ENCODE peak calls at places on chromosome 19, in eight cellular contexts. One of them, this sample, is unnamed.

GRCh38 chr19:45913874-45914830 is at the start of gene NANOS2:
- DNase-seq in IMR-90: no peak
- DNase-seq in thyroid gland: no peak
- DNase-seq in uterus: no peak
- DNase-seq in left lung: peak; percentile 69
- DNase-seq in astrocyte of the cerebellum: no peak
- DNase-seq in WERI-Rb-1: peak; percentile 85
- DNase-seq in BE2C: peak; percentile 68
- DNase-seq in this sample: no peak

GRCh38 chr19:34128558-34129250 is 43.6 kb upstream of the LSM14A start:
- DNase-seq in IMR-90: no peak
- DNase-seq in thyroid gland: no peak
- DNase-seq in uterus: no peak
- DNase-seq in left lung: no peak
- DNase-seq in astrocyte of the cerebellum: no peak
- DNase-seq in WERI-Rb-1: no peak
- DNase-seq in BE2C: no peak
- DNase-seq in this sample: peak; percentile 44

GRCh38 chr19:11195169-11195568 is 2.2 kb downstream of the KANK2 start:
- DNase-seq in IMR-90: peak; percentile 17
- DNase-seq in thyroid gland: no peak
- DNase-seq in uterus: no peak
- DNase-seq in left lung: no peak
- DNase-seq in astrocyte of the cerebellum: no peak
- DNase-seq in WERI-Rb-1: no peak
- DNase-seq in BE2C: no peak
- DNase-seq in this sample: no peak

GRCh38 chr19:48806818-48807589 is 3.8 kb downstream of the BCAT2 start:
- DNase-seq in IMR-90: peak; percentile 39
- DNase-seq in thyroid gland: no peak
- DNase-seq in uterus: no peak
- DNase-seq in left lung: no peak
- DNase-seq in astrocyte of the cerebellum: no peak
- DNase-seq in WERI-Rb-1: peak; percentile 41
- DNase-seq in BE2C: peak; percentile 66
- DNase-seq in this sample: no peak

GRCh38 chr19:51548213-51548651 is 16.8 kb upstream of the SIGLEC6 start:
- DNase-seq in IMR-90: no peak
- DNase-seq in thyroid gland: no peak
- DNase-seq in uterus: no peak
- DNase-seq in left lung: no peak
- DNase-seq in astrocyte of the cerebellum: no peak
- DNase-seq in WERI-Rb-1: no peak
- DNase-seq in BE2C: no peak
- DNase-seq in this sample: no peak

GRCh38 chr19:18373892-18374629 is 11.9 kb upstream of the GDF15 start:
- DNase-seq in IMR-90: peak; percentile 99
- DNase-seq in thyroid gland: peak; percentile 93
- DNase-seq in uterus: peak; percentile 93
- DNase-seq in left lung: peak; percentile 97
- DNase-seq in astrocyte of the cerebellum: peak; percentile 97
- DNase-seq in WERI-Rb-1: peak; percentile 73
- DNase-seq in BE2C: peak; percentile 67
- DNase-seq in this sample: peak; percentile 99

GRCh38 chr19:50629801-50630200 is 9.9 kb downstream of the SYT3 start:
- DNase-seq in IMR-90: no peak
- DNase-seq in thyroid gland: no peak
- DNase-seq in uterus: no peak
- DNase-seq in left lung: no peak
- DNase-seq in astrocyte of the cerebellum: no peak
- DNase-seq in WERI-Rb-1: no peak
- DNase-seq in BE2C: no peak
- DNase-seq in this sample: no peak

GRCh38 chr19:54336893-54337857 is 1.8 kb downstream of the LILRA4 start:
- DNase-seq in IMR-90: no peak
- DNase-seq in thyroid gland: no peak
- DNase-seq in uterus: no peak
- DNase-seq in left lung: peak; percentile 57
- DNase-seq in astrocyte of the cerebellum: no peak
- DNase-seq in WERI-Rb-1: no peak
- DNase-seq in BE2C: no peak
- DNase-seq in this sample: no peak

GRCh38 chr19:16133818-16134217 is 9.7 kb upstream of the HSH2D start:
- DNase-seq in IMR-90: no peak
- DNase-seq in thyroid gland: no peak
- DNase-seq in uterus: no peak
- DNase-seq in left lung: no peak
- DNase-seq in astrocyte of the cerebellum: no peak
- DNase-seq in WERI-Rb-1: no peak
- DNase-seq in BE2C: no peak
- DNase-seq in this sample: no peak

GRCh38 chr19:18364826-18365528 is 21.0 kb upstream of the GDF15 start:
- DNase-seq in IMR-90: peak; percentile 100
- DNase-seq in thyroid gland: peak; percentile 89
- DNase-seq in uterus: peak; percentile 66
- DNase-seq in left lung: no peak
- DNase-seq in astrocyte of the cerebellum: peak; percentile 99
- DNase-seq in WERI-Rb-1: no peak
- DNase-seq in BE2C: peak; percentile 84
- DNase-seq in this sample: peak; percentile 99

GRCh38 chr19:28710278-28710677 is 502.7 kb downstream of the UQCRFS1 start:
- DNase-seq in IMR-90: peak; percentile 67
- DNase-seq in thyroid gland: no peak
- DNase-seq in uterus: no peak
- DNase-seq in left lung: no peak
- DNase-seq in astrocyte of the cerebellum: peak; percentile 70
- DNase-seq in WERI-Rb-1: no peak
- DNase-seq in BE2C: no peak
- DNase-seq in this sample: peak; percentile 44

GRCh38 chr19:44788971-44789370 is 11.3 kb downstream of the CBLC start:
- DNase-seq in IMR-90: no peak
- DNase-seq in thyroid gland: no peak
- DNase-seq in uterus: no peak
- DNase-seq in left lung: no peak
- DNase-seq in astrocyte of the cerebellum: no peak
- DNase-seq in WERI-Rb-1: no peak
- DNase-seq in BE2C: no peak
- DNase-seq in this sample: no peak

GRCh38 chr19:33064117-33064777 is 441 bp downstream of the RHPN2 start:
- DNase-seq in IMR-90: no peak
- DNase-seq in thyroid gland: peak; percentile 80
- DNase-seq in uterus: no peak
- DNase-seq in left lung: peak; percentile 85
- DNase-seq in astrocyte of the cerebellum: no peak
- DNase-seq in WERI-Rb-1: peak; percentile 67
- DNase-seq in BE2C: peak; percentile 54
- DNase-seq in this sample: peak; percentile 27

GRCh38 chr19:58326501-58326913 is 287 bp upstream of the ZSCAN22 start:
- DNase-seq in IMR-90: no peak
- DNase-seq in thyroid gland: no peak
- DNase-seq in uterus: no peak
- DNase-seq in left lung: no peak
- DNase-seq in astrocyte of the cerebellum: no peak
- DNase-seq in WERI-Rb-1: no peak
- DNase-seq in BE2C: no peak
- DNase-seq in this sample: no peak

GRCh38 chr19:58330458-58330857 is 3.7 kb downstream of the ZSCAN22 start:
- DNase-seq in IMR-90: peak; percentile 76
- DNase-seq in thyroid gland: no peak
- DNase-seq in uterus: no peak
- DNase-seq in left lung: no peak
- DNase-seq in astrocyte of the cerebellum: no peak
- DNase-seq in WERI-Rb-1: no peak
- DNase-seq in BE2C: no peak
- DNase-seq in this sample: peak; percentile 90

GRCh38 chr19:58325623-58326022 is 1.2 kb upstream of the ZSCAN22 start:
- DNase-seq in IMR-90: peak; percentile 57
- DNase-seq in thyroid gland: no peak
- DNase-seq in uterus: no peak
- DNase-seq in left lung: no peak
- DNase-seq in astrocyte of the cerebellum: no peak
- DNase-seq in WERI-Rb-1: no peak
- DNase-seq in BE2C: no peak
- DNase-seq in this sample: peak; percentile 34

GRCh38 chr19:58326914-58327726 is at the start of gene ZSCAN22:
- DNase-seq in IMR-90: peak; percentile 95
- DNase-seq in thyroid gland: peak; percentile 96
- DNase-seq in uterus: peak; percentile 95
- DNase-seq in left lung: peak; percentile 97
- DNase-seq in astrocyte of the cerebellum: peak; percentile 92
- DNase-seq in WERI-Rb-1: peak; percentile 97
- DNase-seq in BE2C: peak; percentile 98
- DNase-seq in this sample: peak; percentile 96

DNA sequence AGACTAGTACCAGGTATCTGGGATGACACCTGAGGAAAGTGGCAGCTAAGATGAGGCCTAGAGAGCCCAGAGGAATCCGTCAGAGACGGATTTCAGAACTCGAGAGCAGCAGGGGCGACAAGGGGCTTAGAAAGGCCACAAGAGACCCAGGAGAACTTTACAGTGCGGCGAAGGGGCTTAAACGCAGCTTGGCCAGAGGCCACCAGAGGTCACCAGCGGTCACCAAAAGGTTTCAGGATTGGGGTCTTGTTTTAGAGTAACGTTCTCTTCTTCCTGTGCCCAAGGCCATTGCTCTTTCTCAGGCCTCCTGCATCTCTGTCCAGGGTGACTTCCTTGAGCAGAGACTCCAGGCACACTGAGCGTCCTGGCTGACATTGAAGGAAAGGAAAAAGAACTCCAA is 2.2 kb downstream of the ZSCAN22 start:
- DNase-seq in IMR-90: no peak
- DNase-seq in thyroid gland: no peak
- DNase-seq in uterus: no peak
- DNase-seq in left lung: no peak
- DNase-seq in astrocyte of the cerebellum: no peak
- DNase-seq in WERI-Rb-1: peak; percentile 47
- DNase-seq in BE2C: peak; percentile 52
- DNase-seq in this sample: peak; percentile 22
- TF ChIP-seq CTCF in IMR-90: no peak
- TF ChIP-seq CTCF in thyroid gland: no peak
- TF ChIP-seq CTCF in uterus: no peak
- TF ChIP-seq CTCF in left lung: no peak
- TF ChIP-seq CTCF in astrocyte of the cerebellum: no peak
- TF ChIP-seq CTCF in WERI-Rb-1: peak; percentile 57
- TF ChIP-seq CTCF in BE2C: peak; percentile 54
- TF ChIP-seq CTCF in this sample: no peak

DNA sequence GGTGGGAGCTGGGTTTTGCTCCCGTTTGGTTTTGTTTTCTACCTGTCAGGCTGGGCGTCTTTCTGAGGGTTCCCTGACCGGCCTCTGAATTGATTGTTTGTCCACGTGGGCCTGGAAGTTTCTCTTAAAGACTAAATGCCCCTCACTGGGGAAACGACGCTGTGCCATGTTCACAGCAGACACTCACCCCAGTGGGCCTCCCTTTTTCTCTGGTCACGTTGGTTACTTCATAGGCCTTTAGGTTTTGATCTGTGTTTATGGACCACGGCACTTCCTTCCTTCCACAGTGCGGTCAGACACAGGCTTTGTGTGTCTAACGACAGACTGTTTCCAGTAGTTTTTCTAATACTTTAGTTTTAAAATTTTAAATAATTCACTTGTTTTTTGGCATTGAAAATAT is 20.1 kb upstream of the NDUFS7 start:
- DNase-seq in IMR-90: no peak
- DNase-seq in thyroid gland: no peak
- DNase-seq in uterus: no peak
- DNase-seq in left lung: no peak
- DNase-seq in astrocyte of the cerebellum: no peak
- DNase-seq in WERI-Rb-1: no peak
- DNase-seq in BE2C: no peak
- DNase-seq in this sample: no peak
- H3K4me3 ChIP-seq in IMR-90: no peak overlapping the region
- H3K4me3 ChIP-seq in thyroid gland: no peak overlapping the region
- H3K4me3 ChIP-seq in uterus: no peak overlapping the region
- H3K4me3 ChIP-seq in left lung: no peak overlapping the region
- H3K4me3 ChIP-seq in astrocyte of the cerebellum: no peak overlapping the region
- H3K4me3 ChIP-seq in WERI-Rb-1: no peak overlapping the region
- H3K4me3 ChIP-seq in BE2C: no peak overlapping the region
- H3K4me3 ChIP-seq in this sample: no peak overlapping the region

GRCh38 chr19:13526552-13526951 is 20.3 kb upstream of the CACNA1A start:
- DNase-seq in IMR-90: peak; percentile 18
- DNase-seq in thyroid gland: no peak
- DNase-seq in uterus: no peak
- DNase-seq in left lung: no peak
- DNase-seq in astrocyte of the cerebellum: no peak
- DNase-seq in WERI-Rb-1: no peak
- DNase-seq in BE2C: peak; percentile 28
- DNase-seq in this sample: no peak
- TF ChIP-seq CTCF in IMR-90: peak; percentile 28
- TF ChIP-seq CTCF in thyroid gland: no peak
- TF ChIP-seq CTCF in uterus: no peak
- TF ChIP-seq CTCF in left lung: no peak
- TF ChIP-seq CTCF in astrocyte of the cerebellum: peak; percentile 31
- TF ChIP-seq CTCF in WERI-Rb-1: peak; percentile 58
- TF ChIP-seq CTCF in BE2C: peak; percentile 59
- TF ChIP-seq CTCF in this sample: peak; percentile 19

GRCh38 chr19:22620912-22621311 is 13.2 kb upstream of the ZNF492 start:
- DNase-seq in IMR-90: no peak
- DNase-seq in thyroid gland: no peak
- DNase-seq in uterus: no peak
- DNase-seq in left lung: no peak
- DNase-seq in astrocyte of the cerebellum: no peak
- DNase-seq in WERI-Rb-1: no peak
- DNase-seq in BE2C: no peak
- DNase-seq in this sample: no peak

GRCh38 chr19:22622020-22622419 is 12.1 kb upstream of the ZNF492 start:
- DNase-seq in IMR-90: no peak
- DNase-seq in thyroid gland: no peak
- DNase-seq in uterus: no peak
- DNase-seq in left lung: no peak
- DNase-seq in astrocyte of the cerebellum: no peak
- DNase-seq in WERI-Rb-1: no peak
- DNase-seq in BE2C: no peak
- DNase-seq in this sample: no peak

GRCh38 chr19:22625266-22626035 is 8.7 kb upstream of the ZNF492 start:
- DNase-seq in IMR-90: no peak
- DNase-seq in thyroid gland: no peak
- DNase-seq in uterus: no peak
- DNase-seq in left lung: no peak
- DNase-seq in astrocyte of the cerebellum: no peak
- DNase-seq in WERI-Rb-1: no peak
- DNase-seq in BE2C: no peak
- DNase-seq in this sample: no peak

GRCh38 chr19:22622901-22623840 is 11.0 kb upstream of the ZNF492 start:
- DNase-seq in IMR-90: no peak
- DNase-seq in thyroid gland: peak; percentile 26
- DNase-seq in uterus: peak; percentile 44
- DNase-seq in left lung: no peak
- DNase-seq in astrocyte of the cerebellum: no peak
- DNase-seq in WERI-Rb-1: peak; percentile 41
- DNase-seq in BE2C: no peak
- DNase-seq in this sample: no peak

DNA sequence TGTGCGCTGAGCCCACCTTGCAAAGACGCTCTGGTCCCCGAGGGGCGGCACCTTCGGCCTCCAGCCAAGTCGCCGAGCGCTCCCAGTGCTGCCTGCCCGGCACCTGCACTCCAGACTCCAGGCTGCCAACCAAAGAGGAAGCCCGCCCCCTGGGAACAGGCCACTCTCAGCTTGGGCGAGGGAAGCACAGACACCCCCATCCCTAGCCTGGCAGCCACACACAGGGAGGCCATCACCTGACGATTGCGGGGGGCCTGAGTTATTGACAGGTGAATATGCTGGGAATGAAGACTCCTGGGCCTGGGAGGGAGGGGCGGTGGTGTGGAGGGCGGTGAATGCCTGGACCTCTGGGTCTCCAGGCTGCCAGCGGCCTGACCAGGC is 10.3 kb upstream of the ZNF492 start:
- DNase-seq in IMR-90: no peak
- DNase-seq in thyroid gland: peak; percentile 19
- DNase-seq in uterus: no peak
- DNase-seq in left lung: no peak
- DNase-seq in astrocyte of the cerebellum: no peak
- DNase-seq in WERI-Rb-1: no peak
- DNase-seq in BE2C: no peak
- DNase-seq in this sample: no peak
- H3K4me3 ChIP-seq in IMR-90: no peak overlapping the region
- H3K4me3 ChIP-seq in thyroid gland: no peak overlapping the region
- H3K4me3 ChIP-seq in uterus: no peak overlapping the region
- H3K4me3 ChIP-seq in left lung: no peak overlapping the region
- H3K4me3 ChIP-seq in astrocyte of the cerebellum: no peak overlapping the region
- H3K4me3 ChIP-seq in WERI-Rb-1: no peak overlapping the region
- H3K4me3 ChIP-seq in BE2C: no peak overlapping the region
- H3K4me3 ChIP-seq in this sample: no peak overlapping the region